ENCODE peak calls at places on chromosomes 7 and 10, in seven cellular contexts. R is neural progenitor cell; Z is OCI-LY7; G is body of pancreas; O is AG04450; F is CD8-positive, alpha-beta T cell; U is tibial nerve. H is an unnamed sample.

GRCh38 chr10:61786728-61787127 is 114.8 kb upstream of the ARID5B start:
- DNase-seq in R (no peak), Z (no peak), G (no peak), O (no peak), F (no peak), U (peak; percentile 7), H (no peak)

GRCh38 chr7:47405921-47406765 is 175.8 kb downstream of the TNS3 start:
- DNase-seq in R (no peak), Z (no peak), G (peak; percentile 91), O (no peak), F (no peak), U (peak; percentile 44), H (peak; percentile 66)

GRCh38 chr10:114565066-114565465 is 93.0 kb downstream of the ABLIM1 start:
- DNase-seq in R (no peak), Z (no peak), G (no peak), O (no peak), F (no peak), U (no peak), H (no peak)

GRCh38 chr7:46139079-46139478 is 218.0 kb upstream of the IGFBP3 start:
- DNase-seq in R (no peak), Z (no peak), G (no peak), O (peak; percentile 81), F (no peak), U (no peak), H (no peak)

GRCh38 chr7:101624246-101625000 is 4.7 kb downstream of the MYL10 start:
- DNase-seq in R (peak; percentile 66), Z (no peak), G (no peak), O (no peak), F (no peak), U (no peak), H (no peak)

GRCh38 chr7:50676754-50677153 is 105.9 kb downstream of the GRB10 start:
- DNase-seq in R (no peak), Z (no peak), G (no peak), O (no peak), F (no peak), U (no peak), H (no peak)

GRCh38 chr10:58827381-58827780 is 314.7 kb downstream of the BICC1 start:
- DNase-seq in R (no peak), Z (no peak), G (no peak), O (no peak), F (no peak), U (no peak), H (no peak)

GRCh38 chr10:36494386-36494785 is 631.0 kb upstream of the ANKRD30A start:
- DNase-seq in R (no peak), Z (no peak), G (no peak), O (no peak), F (no peak), U (no peak), H (peak; percentile 25)

GRCh38 chr7:35630573-35630972 is 64.4 kb downstream of the HERPUD2 start:
- DNase-seq in R (no peak), Z (no peak), G (no peak), O (no peak), F (no peak), U (no peak), H (no peak)

GRCh38 chr7:82270909-82271308 is 172.7 kb downstream of the CACNA2D1 start:
- DNase-seq in R (no peak), Z (no peak), G (no peak), O (no peak), F (no peak), U (no peak), H (no peak)

GRCh38 chr10:96491303-96491702 is 22.4 kb downstream of the TLL2 start:
- DNase-seq in R (no peak), Z (peak; percentile 19), G (no peak), O (no peak), F (no peak), U (no peak), H (no peak)

DNA sequence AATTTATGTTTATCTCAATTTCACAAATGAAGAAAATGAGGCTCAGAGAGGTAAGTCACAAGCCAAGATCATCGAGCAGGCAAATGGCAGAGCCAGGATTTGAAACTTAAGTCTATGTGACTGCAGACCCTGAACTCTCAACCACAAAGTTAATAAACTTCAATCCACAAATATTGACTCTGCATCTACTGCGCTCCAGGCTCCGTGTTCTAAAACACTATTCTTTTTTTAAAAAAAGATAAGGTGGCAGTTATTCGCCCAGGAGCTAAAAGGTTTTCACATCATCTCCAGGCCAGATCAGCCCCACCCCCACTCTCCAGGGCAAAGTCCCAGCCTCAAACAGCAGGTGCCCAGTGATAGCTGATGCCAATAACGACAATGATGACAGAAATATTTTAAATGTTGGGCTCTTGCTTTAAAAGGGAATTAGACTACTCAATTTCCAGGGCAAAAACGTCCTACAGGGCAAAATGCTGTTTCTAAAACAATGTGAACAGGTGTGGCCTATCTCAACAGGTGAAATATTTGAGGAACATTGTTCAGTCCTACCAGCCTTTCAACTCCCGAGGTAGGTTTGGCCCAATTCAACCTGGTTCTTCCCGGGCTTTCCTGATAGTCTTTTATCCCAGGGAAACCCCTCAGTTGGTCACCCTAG is 85.2 kb downstream of the SORBS1 start:
- DNase-seq in R (no peak), Z (no peak), G (peak; percentile 89), O (no peak), F (no peak), U (no peak), H (no peak)
- H3K27ac ChIP-seq in R (no peak overlapping the region), Z (no peak overlapping the region), G (peak overlapping the region; percentile 88), O (no peak overlapping the region), F (no peak overlapping the region), U (peak overlapping the region; percentile 92), H (peak overlapping the region; percentile 93)

DNA sequence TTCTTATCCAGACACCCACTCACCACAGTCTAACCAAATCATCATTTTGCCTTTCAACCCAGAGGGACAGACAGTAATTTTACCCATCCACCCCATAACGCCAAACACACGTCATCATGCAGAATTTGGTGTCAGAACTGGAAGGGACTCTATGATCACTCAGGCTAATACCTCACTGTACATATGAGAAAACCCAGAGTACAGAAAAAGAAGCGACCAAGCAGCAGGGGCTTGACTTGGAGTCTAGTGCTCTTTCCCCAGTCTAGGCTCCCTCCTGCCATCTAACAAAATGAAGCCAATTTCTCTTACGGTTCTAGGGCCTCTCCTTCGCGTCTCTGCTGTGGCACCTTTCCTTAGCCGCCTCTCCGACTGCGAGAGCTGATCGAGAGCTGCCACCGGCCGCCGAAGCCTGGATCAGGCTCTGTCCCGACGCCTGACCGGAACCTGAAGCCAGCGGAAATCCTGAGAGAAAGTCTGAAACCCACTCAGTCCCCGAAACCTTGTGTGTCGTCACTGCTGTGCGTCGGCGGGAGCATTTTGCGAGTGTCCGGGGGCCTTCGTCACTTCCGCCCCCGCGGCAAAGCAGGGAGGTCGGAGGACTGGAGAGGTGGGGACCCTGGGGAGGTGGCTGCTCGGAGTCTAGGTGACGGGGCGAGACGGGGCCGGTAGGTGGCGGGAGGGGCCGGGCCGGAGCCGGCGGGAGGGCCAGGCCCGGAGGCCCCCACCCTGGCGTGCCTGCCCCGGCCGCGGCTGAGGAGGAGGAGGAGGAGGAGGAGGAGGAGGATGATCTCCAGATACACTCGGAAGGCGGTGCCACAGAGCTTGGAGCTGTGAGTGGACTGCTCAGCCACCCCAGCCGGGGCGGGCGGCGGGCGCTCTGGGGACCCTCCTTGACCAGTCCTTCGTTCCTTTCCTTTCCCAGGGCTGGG is at the start of the genes ECD and FAM149B1:
- DNase-seq in R (peak; percentile 96), Z (peak; percentile 94), G (peak; percentile 89), O (peak; percentile 71), F (peak; percentile 92), U (peak; percentile 91), H (peak; percentile 95)
- TF ChIP-seq CTCF in R (peak; percentile 43), Z (peak; percentile 35), G (peak; percentile 19), O (no peak), F (peak; percentile 16), U (no peak), H (peak; percentile 47)

GRCh38 chr7:30996883-30997282 is 33.1 kb downstream of the GHRHR start:
- DNase-seq in R (no peak), Z (no peak), G (no peak), O (no peak), F (no peak), U (no peak), H (no peak)
- H3K4me3 ChIP-seq in R (no peak overlapping the region), Z (no peak overlapping the region), G (no peak overlapping the region), O (no peak overlapping the region), F (no peak overlapping the region), U (no peak overlapping the region), H (no peak overlapping the region)

GRCh38 chr7:136036336-136036735 is 59.2 kb upstream of the MTPN start:
- DNase-seq in R (no peak), Z (no peak), G (no peak), O (no peak), F (no peak), U (no peak), H (no peak)
- H3K27ac ChIP-seq in R (no peak overlapping the region), Z (no peak overlapping the region), G (no peak overlapping the region), O (no peak overlapping the region), F (no peak overlapping the region), U (no peak overlapping the region), H (no peak overlapping the region)

DNA sequence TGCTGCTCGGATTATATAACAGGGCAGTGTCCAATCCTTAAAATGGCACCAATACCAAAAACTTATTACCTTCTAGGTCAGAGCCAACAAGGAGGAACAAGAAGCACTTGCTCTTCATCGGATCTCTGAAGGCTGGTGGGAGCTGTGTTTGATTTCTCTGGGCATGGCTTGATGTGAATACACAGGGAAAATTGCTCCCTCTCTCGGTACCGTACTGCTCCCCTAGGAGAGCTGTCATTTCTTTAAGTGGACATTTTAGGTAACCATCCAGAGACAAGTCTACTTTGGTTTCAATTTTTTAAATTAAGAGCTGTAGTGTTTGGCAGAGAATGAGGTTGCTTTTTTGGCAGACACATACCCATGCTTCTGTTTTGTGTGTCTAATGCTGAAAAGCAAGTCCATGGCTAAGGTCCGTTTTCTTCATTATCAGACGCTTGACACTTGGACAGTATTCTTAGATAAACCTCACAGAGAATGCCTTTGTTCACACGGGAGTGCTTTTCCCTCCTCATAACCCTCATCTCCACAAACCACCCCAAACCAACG is 61.2 kb upstream of the TRIL start:
- DNase-seq in R (no peak), Z (no peak), G (no peak), O (no peak), F (no peak), U (no peak), H (no peak)
- TF ChIP-seq CTCF in R (no peak), Z (no peak), G (no peak), O (peak; percentile 43), F (no peak), U (no peak), H (peak; percentile 6)

GRCh38 chr10:73293461-73293860 is 41.0 kb upstream of the MRPS16 start:
- DNase-seq in R (no peak), Z (no peak), G (no peak), O (no peak), F (no peak), U (no peak), H (no peak)

GRCh38 chr10:73287441-73287840 is 35.0 kb upstream of the MRPS16 start:
- DNase-seq in R (no peak), Z (no peak), G (no peak), O (no peak), F (no peak), U (no peak), H (no peak)

DNA sequence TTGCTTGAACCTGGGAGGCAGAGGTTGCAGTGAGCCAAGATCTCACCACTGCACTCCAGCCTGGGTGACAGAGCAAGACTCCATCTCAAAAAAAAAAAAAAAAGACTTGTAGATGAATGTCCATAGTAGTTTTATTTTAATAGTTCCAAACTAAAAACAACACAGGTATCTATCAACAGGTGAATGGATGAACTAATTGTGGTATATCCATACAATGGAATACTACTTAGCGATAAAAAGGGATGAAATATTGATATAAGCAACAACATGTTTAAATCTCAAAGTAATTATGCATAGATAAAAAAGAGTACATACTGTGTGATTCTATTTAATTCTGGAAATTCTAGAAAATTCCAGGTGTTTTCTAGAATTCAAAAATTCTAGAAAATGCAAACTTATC is 37.5 kb upstream of the MRPS16 start:
- DNase-seq in R (no peak), Z (no peak), G (no peak), O (no peak), F (no peak), U (no peak), H (no peak)
- H3K4me3 ChIP-seq in R (no peak overlapping the region), Z (no peak overlapping the region), G (no peak overlapping the region), O (no peak overlapping the region), F (no peak overlapping the region), U (no peak overlapping the region), H (no peak overlapping the region)

H was measured in uterus.